ENCODE peak calls at places on chromosome 21, in eight cellular contexts. One of them, this sample, is unnamed.

GRCh38 chr21:44260791-44261190 is 906 bp downstream of the DNMT3L start:
- DNase-seq in fibroblast of lung: no peak
- DNase-seq in stimulated activated CD4-positive, alpha-beta T cell treated with anti-CD3 and anti-CD28 coated beads, TNF-alpha, amount 100 ng/mL, for 24 hours: no peak
- DNase-seq in sciatic nerve: peak; percentile 38
- DNase-seq in stimulated activated CD8-positive, alpha-beta memory T cell treated with anti-CD3 and anti-CD28 coated beads, Interleukin-15, amount 100 ng/mL, for 24 hours: no peak
- DNase-seq in A673: no peak
- DNase-seq in ovary: no peak
- DNase-seq in nucleus accumbens: no peak
- DNase-seq in this sample: no peak

GRCh38 chr21:36126166-36126565 is 8.7 kb upstream of the CBR3 start:
- DNase-seq in fibroblast of lung: peak; percentile 42
- DNase-seq in stimulated activated CD4-positive, alpha-beta T cell treated with anti-CD3 and anti-CD28 coated beads, TNF-alpha, amount 100 ng/mL, for 24 hours: no peak
- DNase-seq in sciatic nerve: no peak
- DNase-seq in stimulated activated CD8-positive, alpha-beta memory T cell treated with anti-CD3 and anti-CD28 coated beads, Interleukin-15, amount 100 ng/mL, for 24 hours: no peak
- DNase-seq in A673: no peak
- DNase-seq in ovary: no peak
- DNase-seq in nucleus accumbens: no peak
- DNase-seq in this sample: no peak

GRCh38 chr21:20739421-20739820 is 258.8 kb upstream of the NCAM2 start:
- DNase-seq in fibroblast of lung: no peak
- DNase-seq in stimulated activated CD4-positive, alpha-beta T cell treated with anti-CD3 and anti-CD28 coated beads, TNF-alpha, amount 100 ng/mL, for 24 hours: no peak
- DNase-seq in sciatic nerve: no peak
- DNase-seq in stimulated activated CD8-positive, alpha-beta memory T cell treated with anti-CD3 and anti-CD28 coated beads, Interleukin-15, amount 100 ng/mL, for 24 hours: no peak
- DNase-seq in A673: peak; percentile 41
- DNase-seq in ovary: no peak
- DNase-seq in nucleus accumbens: no peak
- DNase-seq in this sample: no peak

GRCh38 chr21:33411949-33412430 is 8.8 kb downstream of the IFNGR2 start:
- DNase-seq in fibroblast of lung: no peak
- DNase-seq in stimulated activated CD4-positive, alpha-beta T cell treated with anti-CD3 and anti-CD28 coated beads, TNF-alpha, amount 100 ng/mL, for 24 hours: no peak
- DNase-seq in sciatic nerve: no peak
- DNase-seq in stimulated activated CD8-positive, alpha-beta memory T cell treated with anti-CD3 and anti-CD28 coated beads, Interleukin-15, amount 100 ng/mL, for 24 hours: no peak
- DNase-seq in A673: no peak
- DNase-seq in ovary: no peak
- DNase-seq in nucleus accumbens: no peak
- DNase-seq in this sample: no peak

GRCh38 chr21:14353712-14354111 is 29.2 kb downstream of the HSPA13 start:
- DNase-seq in fibroblast of lung: no peak
- DNase-seq in stimulated activated CD4-positive, alpha-beta T cell treated with anti-CD3 and anti-CD28 coated beads, TNF-alpha, amount 100 ng/mL, for 24 hours: no peak
- DNase-seq in sciatic nerve: no peak
- DNase-seq in stimulated activated CD8-positive, alpha-beta memory T cell treated with anti-CD3 and anti-CD28 coated beads, Interleukin-15, amount 100 ng/mL, for 24 hours: no peak
- DNase-seq in A673: peak; percentile 91
- DNase-seq in ovary: no peak
- DNase-seq in nucleus accumbens: no peak
- DNase-seq in this sample: no peak

GRCh38 chr21:36061445-36061844 is 1.1 kb upstream of the SETD4 start:
- DNase-seq in fibroblast of lung: no peak
- DNase-seq in stimulated activated CD4-positive, alpha-beta T cell treated with anti-CD3 and anti-CD28 coated beads, TNF-alpha, amount 100 ng/mL, for 24 hours: no peak
- DNase-seq in sciatic nerve: no peak
- DNase-seq in stimulated activated CD8-positive, alpha-beta memory T cell treated with anti-CD3 and anti-CD28 coated beads, Interleukin-15, amount 100 ng/mL, for 24 hours: no peak
- DNase-seq in A673: no peak
- DNase-seq in ovary: no peak
- DNase-seq in nucleus accumbens: no peak
- DNase-seq in this sample: no peak

GRCh38 chr21:29580886-29581285 is 282.2 kb downstream of the BACH1 start:
- DNase-seq in fibroblast of lung: no peak
- DNase-seq in stimulated activated CD4-positive, alpha-beta T cell treated with anti-CD3 and anti-CD28 coated beads, TNF-alpha, amount 100 ng/mL, for 24 hours: no peak
- DNase-seq in sciatic nerve: no peak
- DNase-seq in stimulated activated CD8-positive, alpha-beta memory T cell treated with anti-CD3 and anti-CD28 coated beads, Interleukin-15, amount 100 ng/mL, for 24 hours: no peak
- DNase-seq in A673: no peak
- DNase-seq in ovary: no peak
- DNase-seq in nucleus accumbens: no peak
- DNase-seq in this sample: no peak

GRCh38 chr21:46284722-46285121 is 689 bp downstream of the MCM3AP start:
- DNase-seq in fibroblast of lung: no peak
- DNase-seq in stimulated activated CD4-positive, alpha-beta T cell treated with anti-CD3 and anti-CD28 coated beads, TNF-alpha, amount 100 ng/mL, for 24 hours: no peak
- DNase-seq in sciatic nerve: no peak
- DNase-seq in stimulated activated CD8-positive, alpha-beta memory T cell treated with anti-CD3 and anti-CD28 coated beads, Interleukin-15, amount 100 ng/mL, for 24 hours: no peak
- DNase-seq in A673: no peak
- DNase-seq in ovary: no peak
- DNase-seq in nucleus accumbens: no peak
- DNase-seq in this sample: no peak

GRCh38 chr21:39669976-39670671 is 57.4 kb downstream of the B3GALT5 start:
- DNase-seq in fibroblast of lung: no peak
- DNase-seq in stimulated activated CD4-positive, alpha-beta T cell treated with anti-CD3 and anti-CD28 coated beads, TNF-alpha, amount 100 ng/mL, for 24 hours: no peak
- DNase-seq in sciatic nerve: no peak
- DNase-seq in stimulated activated CD8-positive, alpha-beta memory T cell treated with anti-CD3 and anti-CD28 coated beads, Interleukin-15, amount 100 ng/mL, for 24 hours: no peak
- DNase-seq in A673: no peak
- DNase-seq in ovary: no peak
- DNase-seq in nucleus accumbens: no peak
- DNase-seq in this sample: no peak

GRCh38 chr21:42615924-42616323 is 37.5 kb upstream of the PDE9A start:
- DNase-seq in fibroblast of lung: no peak
- DNase-seq in stimulated activated CD4-positive, alpha-beta T cell treated with anti-CD3 and anti-CD28 coated beads, TNF-alpha, amount 100 ng/mL, for 24 hours: no peak
- DNase-seq in sciatic nerve: peak; percentile 9
- DNase-seq in stimulated activated CD8-positive, alpha-beta memory T cell treated with anti-CD3 and anti-CD28 coated beads, Interleukin-15, amount 100 ng/mL, for 24 hours: no peak
- DNase-seq in A673: no peak
- DNase-seq in ovary: no peak
- DNase-seq in nucleus accumbens: no peak
- DNase-seq in this sample: no peak

GRCh38 chr21:36509966-36510742 is 30.2 kb upstream of the CLDN14 start:
- DNase-seq in fibroblast of lung: no peak
- DNase-seq in stimulated activated CD4-positive, alpha-beta T cell treated with anti-CD3 and anti-CD28 coated beads, TNF-alpha, amount 100 ng/mL, for 24 hours: no peak
- DNase-seq in sciatic nerve: no peak
- DNase-seq in stimulated activated CD8-positive, alpha-beta memory T cell treated with anti-CD3 and anti-CD28 coated beads, Interleukin-15, amount 100 ng/mL, for 24 hours: no peak
- DNase-seq in A673: no peak
- DNase-seq in ovary: no peak
- DNase-seq in nucleus accumbens: no peak
- DNase-seq in this sample: no peak

GRCh38 chr21:46208761-46209721 is 19.5 kb downstream of the LSS start:
- DNase-seq in fibroblast of lung: no peak
- DNase-seq in stimulated activated CD4-positive, alpha-beta T cell treated with anti-CD3 and anti-CD28 coated beads, TNF-alpha, amount 100 ng/mL, for 24 hours: no peak
- DNase-seq in sciatic nerve: peak; percentile 48
- DNase-seq in stimulated activated CD8-positive, alpha-beta memory T cell treated with anti-CD3 and anti-CD28 coated beads, Interleukin-15, amount 100 ng/mL, for 24 hours: no peak
- DNase-seq in A673: no peak
- DNase-seq in ovary: no peak
- DNase-seq in nucleus accumbens: no peak
- DNase-seq in this sample: no peak

GRCh38 chr21:38809170-38809878 is 3.6 kb downstream of the ETS2 start:
- DNase-seq in fibroblast of lung: no peak
- DNase-seq in stimulated activated CD4-positive, alpha-beta T cell treated with anti-CD3 and anti-CD28 coated beads, TNF-alpha, amount 100 ng/mL, for 24 hours: no peak
- DNase-seq in sciatic nerve: no peak
- DNase-seq in stimulated activated CD8-positive, alpha-beta memory T cell treated with anti-CD3 and anti-CD28 coated beads, Interleukin-15, amount 100 ng/mL, for 24 hours: no peak
- DNase-seq in A673: no peak
- DNase-seq in ovary: no peak
- DNase-seq in nucleus accumbens: no peak
- DNase-seq in this sample: no peak